ENCODE peak calls at places on chromosomes 7 and 10, in seven cellular contexts. F, G, N, R, C, M and B are unnamed samples.

GRCh38 chr7:480531-481218 is 39.0 kb downstream of the PDGFA start:
- DNase-seq in G (no peak), F (no peak), M (no peak), N (no peak), R (no peak), C (no peak), B (no peak)

GRCh38 chr7:136079934-136080333 is 102.8 kb upstream of the MTPN start:
- DNase-seq in F (no peak), G (no peak), M (no peak), N (no peak), R (no peak), C (no peak), B (no peak)

GRCh38 chr10:4771554-4772201 is 54.3 kb upstream of the AKR1E2 start:
- DNase-seq in C (no peak), N (peak; percentile 88), F (peak; percentile 95), G (no peak), M (no peak), R (no peak), B (no peak)

GRCh38 chr10:32941357-32941756 is 16.7 kb downstream of the ITGB1 start:
- DNase-seq in M (no peak), N (no peak), F (no peak), C (no peak), G (no peak), R (no peak), B (no peak)

GRCh38 chr7:122600630-122601029 is 98.3 kb downstream of the RNF133 start:
- DNase-seq in C (no peak), F (no peak), M (no peak), G (no peak), N (no peak), R (no peak), B (no peak)

GRCh38 chr7:5429253-5429856 is 5.7 kb upstream of the TNRC18 start:
- DNase-seq in C (no peak), G (peak; percentile 35), N (peak; percentile 87), R (peak; percentile 44), M (no peak), F (peak; percentile 63), B (peak; percentile 90)

GRCh38 chr10:31340343-31340742 is 21.3 kb downstream of the ZEB1 start:
- DNase-seq in F (no peak), C (no peak), M (no peak), N (no peak), R (peak; percentile 2), G (no peak), B (no peak)

GRCh38 chr10:33183658-33184057 is 150.8 kb downstream of the NRP1 start:
- DNase-seq in N (no peak), R (no peak), G (no peak), M (no peak), F (peak; percentile 37), C (no peak), B (no peak)

GRCh38 chr10:113543455-113543955 is 9.3 kb upstream of the HABP2 start:
- DNase-seq in M (no peak), G (no peak), F (no peak), C (no peak), N (no peak), R (no peak), B (no peak)

GRCh38 chr7:77684030-77684429 is 12.2 kb upstream of the RSBN1L start:
- DNase-seq in C (no peak), M (no peak), G (no peak), N (peak; percentile 83), R (no peak), F (no peak), B (no peak)

GRCh38 chr10:9305018-9305655 is 1250.6 kb downstream of the GATA3 start:
- DNase-seq in G (no peak), M (no peak), R (peak; percentile 0), N (peak; percentile 32), C (no peak), F (peak; percentile 17), B (peak; percentile 56)

GRCh38 chr7:11623093-11623678 is 208.8 kb downstream of the THSD7A start:
- DNase-seq in R (no peak), G (no peak), N (no peak), F (peak; percentile 22), C (no peak), M (no peak), B (no peak)

GRCh38 chr7:18437086-18437485 is 58.5 kb upstream of the HDAC9 start:
- DNase-seq in C (no peak), N (no peak), M (no peak), R (peak; percentile 28), F (no peak), G (no peak), B (no peak)

GRCh38 chr7:121605297-121605640 is 209.2 kb upstream of the FAM3C start:
- DNase-seq in G (no peak), N (peak; percentile 29), R (peak; percentile 60), C (no peak), M (no peak), F (peak; percentile 14), B (peak; percentile 16)

GRCh38 chr10:69093933-69094332 is 6.0 kb downstream of the SRGN start:
- DNase-seq in R (no peak), C (no peak), F (peak; percentile 22), M (no peak), G (no peak), N (no peak), B (peak; percentile 28)

GRCh38 chr7:120988591-120989299 is at the start of gene CPED1:
- DNase-seq in N (peak; percentile 73), C (no peak), G (peak; percentile 49), F (peak; percentile 80), M (no peak), R (peak; percentile 80), B (peak; percentile 86)

GRCh38 chr7:51009716-51010496 is 227.2 kb upstream of the GRB10 start:
- DNase-seq in R (no peak), F (peak; percentile 32), C (no peak), M (no peak), N (peak; percentile 52), G (no peak), B (no peak)

GRCh38 chr10:79405221-79405994 is 40.0 kb downstream of the ZCCHC24 start:
- DNase-seq in C (no peak), N (no peak), R (peak; percentile 42), G (no peak), F (no peak), M (no peak), B (peak; percentile 80)

GRCh38 chr7:469591-469961 is 50.1 kb downstream of the PDGFA start:
- DNase-seq in C (no peak), M (no peak), F (no peak), G (no peak), R (no peak), N (no peak), B (no peak)

GRCh38 chr7:13879994-13880686 is 109.3 kb downstream of the ETV1 start:
- DNase-seq in N (peak; percentile 75), G (no peak), R (no peak), M (no peak), F (peak; percentile 91), C (no peak), B (no peak)

GRCh38 chr7:13801669-13802068 is 187.8 kb downstream of the ETV1 start:
- DNase-seq in G (no peak), M (no peak), C (no peak), N (peak; percentile 7), F (peak; percentile 45), R (no peak), B (no peak)

GRCh38 chr10:112915590-112916572 is 34.2 kb upstream of the TCF7L2 start:
- DNase-seq in C (no peak), R (no peak), G (no peak), N (peak; percentile 69), F (peak; percentile 71), M (no peak), B (peak; percentile 72)

GRCh38 chr10:118013078-118013568 is 33.6 kb downstream of the RAB11FIP2 start:
- DNase-seq in R (peak; percentile 81), N (no peak), C (no peak), G (no peak), F (no peak), M (no peak), B (no peak)

GRCh38 chr10:110753462-110753861 is 109.3 kb downstream of the RBM20 start:
- DNase-seq in G (no peak), C (no peak), F (no peak), R (no peak), M (no peak), N (no peak), B (no peak)

GRCh38 chr10:85447690-85448089 is 918.9 kb downstream of the GRID1 start:
- DNase-seq in F (no peak), C (no peak), R (no peak), N (no peak), G (no peak), M (no peak), B (no peak)

GRCh38 chr10:96687317-96688012 is 32.8 kb downstream of the PIK3AP1 start:
- DNase-seq in F (no peak), G (no peak), C (no peak), N (no peak), M (no peak), R (no peak), B (no peak)

GRCh38 chr10:48602401-48603135 is 2.3 kb downstream of the ARHGAP22 start:
- DNase-seq in R (peak; percentile 3), C (no peak), F (no peak), N (no peak), M (no peak), G (no peak), B (no peak)

GRCh38 chr7:30470783-30471182 is 7.8 kb downstream of the NOD1 start:
- DNase-seq in G (no peak), F (peak; percentile 51), N (peak; percentile 85), R (no peak), M (no peak), C (no peak), B (peak; percentile 63)

GRCh38 chr7:157568071-157568784 is 231.4 kb downstream of the DNAJB6 start:
- DNase-seq in G (no peak), M (no peak), R (no peak), N (no peak), F (no peak), C (no peak), B (no peak)

GRCh38 chr10:122448600-122448999 is 5.9 kb upstream of the ARMS2 start:
- DNase-seq in N (no peak), G (no peak), C (no peak), F (no peak), R (no peak), M (no peak), B (no peak)

GRCh38 chr7:135390829-135391228 is 119.1 kb downstream of the CNOT4 start:
- DNase-seq in F (no peak), C (no peak), R (peak; percentile 78), N (no peak), G (no peak), M (no peak), B (no peak)

GRCh38 chr10:33314788-33315561 is 19.5 kb downstream of the NRP1 start:
- DNase-seq in C (no peak), G (no peak), F (peak; percentile 29), M (no peak), R (peak; percentile 77), N (peak; percentile 59), B (no peak)

GRCh38 chr10:7891634-7892033 is 73.3 kb downstream of the TAF3 start:
- DNase-seq in N (peak; percentile 22), R (peak; percentile 5), G (no peak), C (no peak), M (no peak), F (no peak), B (no peak)